ENCODE peak calls at places on chromosomes 3 and 15, in eight cellular contexts. One of them, this sample, is unnamed.

GRCh38 chr3:105836533-105836932 is 32.3 kb downstream of the CBLB start:
- DNase-seq in stimulated activated naive CD8-positive, alpha-beta T cell treated with anti-CD3 and anti-CD28 coated beads, Interleukin-15, Interleukin-2, amounts not matched to agents 100 U/mL and 50 U/mL, for 24 hours: peak
- DNase-seq in amygdala: no peak
- DNase-seq in GM12865: peak
- DNase-seq in BE2C: no peak
- DNase-seq in HFFc6: peak
- DNase-seq in left colon: no peak
- DNase-seq in neuronal stem cell: no peak
- DNase-seq in this sample: peak

GRCh38 chr3:87247086-87247781 is 20.1 kb downstream of the CHMP2B start:
- DNase-seq in amygdala: no peak
- DNase-seq in HFFc6: no peak
- DNase-seq in stimulated activated naive CD8-positive, alpha-beta T cell treated with anti-CD3 and anti-CD28 coated beads, Interleukin-15, Interleukin-2, amounts not matched to agents 100 U/mL and 50 U/mL, for 24 hours: no peak
- DNase-seq in GM12865: no peak
- DNase-seq in BE2C: no peak
- DNase-seq in neuronal stem cell: no peak
- DNase-seq in left colon: no peak
- DNase-seq in this sample: no peak

GRCh38 chr3:186442162-186442561 is 80.1 kb upstream of the DGKG start:
- DNase-seq in left colon: no peak
- DNase-seq in stimulated activated naive CD8-positive, alpha-beta T cell treated with anti-CD3 and anti-CD28 coated beads, Interleukin-15, Interleukin-2, amounts not matched to agents 100 U/mL and 50 U/mL, for 24 hours: no peak
- DNase-seq in amygdala: no peak
- DNase-seq in neuronal stem cell: no peak
- DNase-seq in HFFc6: no peak
- DNase-seq in BE2C: peak
- DNase-seq in GM12865: no peak
- DNase-seq in this sample: no peak

GRCh38 chr15:43792761-43793493 is 807 bp downstream of the SERF2 start:
- DNase-seq in GM12865: peak
- DNase-seq in neuronal stem cell: peak
- DNase-seq in HFFc6: no peak
- DNase-seq in stimulated activated naive CD8-positive, alpha-beta T cell treated with anti-CD3 and anti-CD28 coated beads, Interleukin-15, Interleukin-2, amounts not matched to agents 100 U/mL and 50 U/mL, for 24 hours: peak
- DNase-seq in BE2C: no peak
- DNase-seq in left colon: peak
- DNase-seq in amygdala: no peak
- DNase-seq in this sample: peak

GRCh38 chr15:51620647-51621046 is 1.9 kb downstream of the DMXL2 start:
- DNase-seq in HFFc6: no peak
- DNase-seq in BE2C: no peak
- DNase-seq in amygdala: no peak
- DNase-seq in GM12865: peak
- DNase-seq in stimulated activated naive CD8-positive, alpha-beta T cell treated with anti-CD3 and anti-CD28 coated beads, Interleukin-15, Interleukin-2, amounts not matched to agents 100 U/mL and 50 U/mL, for 24 hours: no peak
- DNase-seq in neuronal stem cell: no peak
- DNase-seq in left colon: no peak
- DNase-seq in this sample: no peak

GRCh38 chr3:8954938-8955763 is 8.1 kb downstream of the RAD18 start:
- DNase-seq in HFFc6: peak
- DNase-seq in amygdala: no peak
- DNase-seq in stimulated activated naive CD8-positive, alpha-beta T cell treated with anti-CD3 and anti-CD28 coated beads, Interleukin-15, Interleukin-2, amounts not matched to agents 100 U/mL and 50 U/mL, for 24 hours: no peak
- DNase-seq in GM12865: peak
- DNase-seq in neuronal stem cell: no peak
- DNase-seq in left colon: no peak
- DNase-seq in BE2C: no peak
- DNase-seq in this sample: no peak

GRCh38 chr3:114092151-114093000 is 35.8 kb downstream of the QTRT2 start:
- DNase-seq in neuronal stem cell: no peak
- DNase-seq in amygdala: no peak
- DNase-seq in GM12865: no peak
- DNase-seq in stimulated activated naive CD8-positive, alpha-beta T cell treated with anti-CD3 and anti-CD28 coated beads, Interleukin-15, Interleukin-2, amounts not matched to agents 100 U/mL and 50 U/mL, for 24 hours: no peak
- DNase-seq in HFFc6: no peak
- DNase-seq in left colon: no peak
- DNase-seq in BE2C: no peak
- DNase-seq in this sample: no peak

GRCh38 chr3:184636774-184637316 is 75.0 kb downstream of the MAGEF1 start:
- DNase-seq in stimulated activated naive CD8-positive, alpha-beta T cell treated with anti-CD3 and anti-CD28 coated beads, Interleukin-15, Interleukin-2, amounts not matched to agents 100 U/mL and 50 U/mL, for 24 hours: peak
- DNase-seq in BE2C: no peak
- DNase-seq in amygdala: no peak
- DNase-seq in GM12865: no peak
- DNase-seq in left colon: no peak
- DNase-seq in neuronal stem cell: no peak
- DNase-seq in HFFc6: peak
- DNase-seq in this sample: peak

GRCh38 chr3:197417896-197418618 is 119.6 kb upstream of the DLG1 start:
- DNase-seq in HFFc6: no peak
- DNase-seq in neuronal stem cell: peak
- DNase-seq in left colon: no peak
- DNase-seq in stimulated activated naive CD8-positive, alpha-beta T cell treated with anti-CD3 and anti-CD28 coated beads, Interleukin-15, Interleukin-2, amounts not matched to agents 100 U/mL and 50 U/mL, for 24 hours: no peak
- DNase-seq in amygdala: no peak
- DNase-seq in GM12865: no peak
- DNase-seq in BE2C: no peak
- DNase-seq in this sample: no peak

GRCh38 chr15:57866149-57866736 is 159.7 kb downstream of the POLR2M start:
- DNase-seq in GM12865: peak
- DNase-seq in amygdala: no peak
- DNase-seq in HFFc6: peak
- DNase-seq in neuronal stem cell: peak
- DNase-seq in stimulated activated naive CD8-positive, alpha-beta T cell treated with anti-CD3 and anti-CD28 coated beads, Interleukin-15, Interleukin-2, amounts not matched to agents 100 U/mL and 50 U/mL, for 24 hours: peak
- DNase-seq in BE2C: peak
- DNase-seq in left colon: peak
- DNase-seq in this sample: peak

GRCh38 chr15:43939070-43939469 is 112.3 kb downstream of the WDR76 start:
- DNase-seq in BE2C: peak
- DNase-seq in HFFc6: no peak
- DNase-seq in neuronal stem cell: no peak
- DNase-seq in amygdala: no peak
- DNase-seq in left colon: no peak
- DNase-seq in GM12865: no peak
- DNase-seq in stimulated activated naive CD8-positive, alpha-beta T cell treated with anti-CD3 and anti-CD28 coated beads, Interleukin-15, Interleukin-2, amounts not matched to agents 100 U/mL and 50 U/mL, for 24 hours: peak
- DNase-seq in this sample: no peak

GRCh38 chr15:63506537-63507035 is 2.2 kb downstream of the USP3 start:
- DNase-seq in amygdala: no peak
- DNase-seq in left colon: no peak
- DNase-seq in HFFc6: peak
- DNase-seq in GM12865: peak
- DNase-seq in stimulated activated naive CD8-positive, alpha-beta T cell treated with anti-CD3 and anti-CD28 coated beads, Interleukin-15, Interleukin-2, amounts not matched to agents 100 U/mL and 50 U/mL, for 24 hours: no peak
- DNase-seq in BE2C: no peak
- DNase-seq in neuronal stem cell: no peak
- DNase-seq in this sample: no peak

GRCh38 chr3:43453981-43454380 is 167.6 kb downstream of the SNRK start:
- DNase-seq in HFFc6: no peak
- DNase-seq in amygdala: no peak
- DNase-seq in stimulated activated naive CD8-positive, alpha-beta T cell treated with anti-CD3 and anti-CD28 coated beads, Interleukin-15, Interleukin-2, amounts not matched to agents 100 U/mL and 50 U/mL, for 24 hours: no peak
- DNase-seq in left colon: no peak
- DNase-seq in GM12865: no peak
- DNase-seq in neuronal stem cell: no peak
- DNase-seq in BE2C: no peak
- DNase-seq in this sample: no peak

GRCh38 chr3:38653685-38654537 is 4.4 kb upstream of the SCN5A start:
- DNase-seq in amygdala: no peak
- DNase-seq in GM12865: no peak
- DNase-seq in HFFc6: no peak
- DNase-seq in BE2C: no peak
- DNase-seq in neuronal stem cell: no peak
- DNase-seq in stimulated activated naive CD8-positive, alpha-beta T cell treated with anti-CD3 and anti-CD28 coated beads, Interleukin-15, Interleukin-2, amounts not matched to agents 100 U/mL and 50 U/mL, for 24 hours: no peak
- DNase-seq in left colon: no peak
- DNase-seq in this sample: no peak

This sample was measured in activated CD8-positive, alpha-beta memory T cell treated with anti-CD3 and anti-CD28 coated beads, Interleukin-2, amount 50 U/mL, for 4 hours.